ENCODE peak calls at places on chromosomes 4 and X, in eight cellular contexts. U, Z, S, O, B, E, R and Y are unnamed samples.

GRCh38 chr4:112156546-112156945 is 11.3 kb downstream of the FAM241A start:
- DNase-seq in U (no peak), Z (no peak), S (no peak), O (no peak), B (no peak), E (no peak), R (no peak), Y (no peak)

GRCh38 chr4:176642472-176642871 is 150.2 kb downstream of the VEGFC start:
- DNase-seq in U (no peak), Z (no peak), S (no peak), O (no peak), B (peak), E (no peak), R (no peak), Y (no peak)

GRCh38 chr4:186166852-186167512 is 24.4 kb upstream of the CYP4V2 start:
- DNase-seq in U (no peak), Z (no peak), S (no peak), O (no peak), B (no peak), E (no peak), R (no peak), Y (no peak)

GRCh38 chrX:110852180-110852579 is 56.6 kb upstream of the CHRDL1 start:
- DNase-seq in U (no peak), Z (no peak), S (no peak), O (no peak), B (peak), E (no peak), R (peak), Y (no peak)

GRCh38 chrX:3263681-3264126 is 82.7 kb downstream of the MXRA5 start:
- DNase-seq in U (no peak), Z (no peak), S (no peak), O (no peak), B (no peak), E (no peak), R (no peak), Y (no peak)

GRCh38 chr4:87977521-87978278 is 2.2 kb downstream of the SPP1 start:
- DNase-seq in U (no peak), Z (no peak), S (no peak), O (no peak), B (no peak), E (no peak), R (no peak), Y (no peak)

GRCh38 chrX:94492541-94492940 is 818.5 kb downstream of the FAM133A start:
- DNase-seq in U (no peak), Z (no peak), S (no peak), O (no peak), B (peak), E (no peak), R (no peak), Y (peak)

GRCh38 chrX:2697306-2697705 is 6.2 kb downstream of the CD99 start:
- DNase-seq in U (no peak), Z (no peak), S (no peak), O (no peak), B (no peak), E (no peak), R (no peak), Y (no peak)

GRCh38 chrX:114532093-114532805 is 51.6 kb upstream of the HTR2C start:
- DNase-seq in U (no peak), Z (no peak), S (no peak), O (no peak), B (no peak), E (no peak), R (no peak), Y (no peak)